ENCODE peak calls at places on chromosomes 4 and X, in ten cellular contexts. C is PC-9; A is PC-3; T is HCEC 1CT; P is activated T-helper 9 cell treated with anti-CD3 and anti-CD28 coated beads, Interleukin-2, amount 50 U/mL, for 16 hours; O is thyroid gland; L is ACHN; R is SK-N-SH; D is MV-4-11; E is A549. W is an unnamed sample.

GRCh38 chr4:3369781-3370660 is 71.7 kb upstream of the HGFAC start:
- DNase-seq in R (peak), E (no peak), D (peak), T (peak), A (peak), C (no peak), O (no peak), P (no peak), L (no peak), W (peak)

GRCh38 chr4:53800741-53801140 is 209.5 kb upstream of the LNX1 start:
- DNase-seq in P (no peak), A (no peak), D (no peak), L (no peak), R (no peak), C (no peak), O (no peak), E (no peak), T (no peak), W (no peak)

GRCh38 chrX:65750674-65751469 is 83.4 kb downstream of the MSN start:
- DNase-seq in R (no peak), P (no peak), L (no peak), C (no peak), E (no peak), D (peak), A (no peak), T (no peak), O (no peak), W (no peak)

GRCh38 chr4:153438916-153439756 is 27.0 kb upstream of the TMEM131L start:
- DNase-seq in C (no peak), T (no peak), L (no peak), R (no peak), D (no peak), O (no peak), A (no peak), P (no peak), E (no peak), W (no peak)

GRCh38 chr4:181908168-181908567 is 335.0 kb upstream of the TENM3 start:
- DNase-seq in T (no peak), C (no peak), D (no peak), L (no peak), O (no peak), P (no peak), E (no peak), A (no peak), R (no peak), W (no peak)

GRCh38 chrX:102517331-102517730 is 792 bp upstream of the TMSB15A start:
- DNase-seq in A (peak), C (no peak), L (peak), E (peak), O (no peak), P (no peak), R (peak), T (no peak), D (no peak), W (no peak)

GRCh38 chr4:150423503-150423902 is 158.4 kb upstream of the MAB21L2 start:
- DNase-seq in E (no peak), T (no peak), P (no peak), R (no peak), D (no peak), O (no peak), A (no peak), L (no peak), C (no peak), W (no peak)

GRCh38 chr4:172147702-172148101 is 334.5 kb downstream of the GALNTL6 start:
- DNase-seq in T (no peak), C (no peak), D (no peak), P (no peak), L (peak), E (peak), R (no peak), A (peak), O (no peak), W (no peak)

GRCh38 chr4:165838575-165838974 is 34.5 kb upstream of the TLL1 start:
- DNase-seq in L (no peak), C (no peak), D (no peak), O (no peak), A (no peak), E (no peak), T (no peak), R (no peak), P (no peak), W (no peak)

GRCh38 chrX:120604359-120604782 is 470 bp downstream of the MCTS1 start:
- DNase-seq in O (no peak), P (no peak), E (peak), L (peak), T (peak), R (peak), C (peak), A (peak), D (peak), W (no peak)

GRCh38 chr4:114043116-114043515 is 63.7 kb upstream of the ARSJ start:
- DNase-seq in E (peak), T (no peak), R (no peak), P (no peak), C (no peak), D (no peak), A (no peak), L (no peak), O (no peak), W (no peak)

GRCh38 chr4:40506492-40506891 is 123.2 kb downstream of the RBM47 start:
- DNase-seq in L (no peak), R (no peak), A (no peak), O (no peak), D (no peak), P (no peak), C (no peak), T (no peak), E (no peak), W (no peak)

GRCh38 chrX:1385251-1385794 is 6.6 kb downstream of the SLC25A6 start:
- DNase-seq in A (no peak), D (no peak), O (no peak), P (no peak), L (no peak), E (no peak), C (no peak), T (no peak), R (peak), W (no peak)

GRCh38 chr4:152161676-152162330 is 374.1 kb downstream of the FBXW7 start:
- DNase-seq in O (no peak), R (no peak), L (no peak), P (no peak), A (peak), T (peak), D (peak), E (no peak), C (no peak), W (peak)

GRCh38 chr4:156838761-156839160 is 132.8 kb downstream of the PDGFC start:
- DNase-seq in C (no peak), E (no peak), L (no peak), D (no peak), T (no peak), P (no peak), A (no peak), R (no peak), O (no peak), W (no peak)

GRCh38 chr4:88029556-88029955 is 22.1 kb downstream of the PKD2 start:
- DNase-seq in T (no peak), E (no peak), D (no peak), P (no peak), R (no peak), O (no peak), C (no peak), A (no peak), L (no peak), W (no peak)

GRCh38 chrX:130801901-130802300 is 101.1 kb downstream of the ENOX2 start:
- DNase-seq in A (no peak), D (no peak), E (no peak), R (no peak), L (no peak), P (no peak), T (no peak), O (no peak), C (no peak), W (no peak)

GRCh38 chr4:105092356-105092755 is 54.3 kb upstream of the TET2 start:
- DNase-seq in C (no peak), E (no peak), O (no peak), D (no peak), T (peak), R (no peak), L (no peak), A (peak), P (no peak), W (no peak)

GRCh38 chr4:155473420-155474095 is 96.8 kb upstream of the MAP9 start:
- DNase-seq in R (no peak), A (peak), O (no peak), C (no peak), D (no peak), P (no peak), E (no peak), L (no peak), T (peak), W (no peak)

GRCh38 chr4:165384608-165385007 is 5.8 kb downstream of the CPE start:
- DNase-seq in A (no peak), O (no peak), C (no peak), L (peak), T (no peak), E (no peak), D (no peak), R (peak), P (no peak), W (peak)

GRCh38 chr4:137471895-137472294 is 60.4 kb downstream of the PCDH18 start:
- DNase-seq in T (peak), R (no peak), L (no peak), E (no peak), P (no peak), D (no peak), A (peak), O (no peak), C (no peak), W (no peak)

GRCh38 chr4:83771113-83771705 is 235.3 kb downstream of the GPAT3 start:
- DNase-seq in L (peak), E (peak), C (no peak), R (peak), O (peak), P (no peak), T (peak), A (peak), D (peak), W (peak)

GRCh38 chr4:152244659-152245058 is 291.2 kb downstream of the FBXW7 start:
- DNase-seq in L (no peak), C (no peak), O (peak), P (no peak), R (no peak), T (no peak), E (no peak), A (no peak), D (no peak), W (no peak)

GRCh38 chrX:154030715-154031305 is 11.1 kb upstream of the IRAK1 start:
- DNase-seq in E (no peak), A (no peak), P (no peak), C (no peak), D (no peak), R (no peak), T (no peak), L (no peak), O (no peak), W (no peak)

GRCh38 chr4:101284546-101284945 is 62.8 kb downstream of the PPP3CA start:
- DNase-seq in E (peak), C (peak), R (no peak), A (peak), P (no peak), T (no peak), L (no peak), O (no peak), D (no peak), W (no peak)

GRCh38 chrX:46040001-46040400 is 505.2 kb downstream of the ZNF674 start:
- DNase-seq in T (no peak), P (no peak), C (peak), D (no peak), L (no peak), A (peak), R (no peak), E (no peak), O (no peak), W (no peak)

GRCh38 chrX:38260231-38260630 is 39.6 kb upstream of the SRPX start:
- DNase-seq in O (no peak), D (no peak), A (peak), L (peak), E (peak), C (no peak), R (peak), P (no peak), T (no peak), W (no peak)

GRCh38 chr4:186596850-186597390 is 41.6 kb upstream of the MTNR1A start:
- DNase-seq in T (no peak), C (no peak), E (no peak), L (no peak), P (no peak), A (no peak), O (no peak), R (no peak), D (no peak), W (no peak)

GRCh38 chr4:6957994-6958393 is 48.4 kb downstream of the TBC1D14 start:
- DNase-seq in R (peak), D (no peak), P (no peak), A (no peak), O (no peak), L (no peak), E (no peak), T (no peak), C (no peak), W (no peak)

GRCh38 chr4:22190855-22191254 is 242.3 kb upstream of the KCNIP4 start:
- DNase-seq in E (no peak), C (no peak), A (peak), D (no peak), O (no peak), P (no peak), L (peak), R (no peak), T (peak), W (no peak)

GRCh38 chr4:3186609-3187008 is 62.4 kb upstream of the MSANTD1 start:
- DNase-seq in L (no peak), R (no peak), D (no peak), C (no peak), P (no peak), T (no peak), O (no peak), A (no peak), E (no peak), W (no peak)

GRCh38 chr4:173332963-173333657 is 1.0 kb downstream of the HMGB2 start:
- DNase-seq in A (peak), C (peak), O (no peak), T (no peak), P (no peak), R (no peak), D (no peak), L (peak), E (no peak), W (peak)

GRCh38 chr4:67565284-67565683 is 6.8 kb downstream of the STAP1 start:
- DNase-seq in P (no peak), R (no peak), C (no peak), E (no peak), D (no peak), A (no peak), L (no peak), O (no peak), T (no peak), W (no peak)

GRCh38 chr4:84719115-84719514 is 136.2 kb downstream of the CDS1 start:
- DNase-seq in P (no peak), O (no peak), A (no peak), L (no peak), R (no peak), T (no peak), E (no peak), D (no peak), C (no peak), W (no peak)

GRCh38 chr4:133565379-133565778 is 416.3 kb downstream of the PCDH10 start:
- DNase-seq in D (no peak), L (no peak), A (peak), O (no peak), C (no peak), T (peak), E (peak), R (no peak), P (no peak), W (no peak)

GRCh38 chrX:150664290-150664689 is 28.9 kb upstream of the MTMR1 start:
- DNase-seq in O (peak), C (no peak), T (no peak), R (peak), D (no peak), P (no peak), A (no peak), E (no peak), L (no peak), W (no peak)

GRCh38 chrX:20217279-20217678 is 49.4 kb downstream of the RPS6KA3 start:
- DNase-seq in O (no peak), P (no peak), A (peak), C (peak), L (peak), D (no peak), T (peak), E (peak), R (no peak), W (no peak)

GRCh38 chr4:154478547-154478946 is 13.1 kb downstream of the DCHS2 start:
- DNase-seq in A (no peak), E (no peak), P (no peak), D (no peak), C (no peak), R (no peak), T (no peak), L (no peak), O (no peak), W (no peak)

GRCh38 chrX:81120936-81121351 is 80.8 kb downstream of the HMGN5 start:
- DNase-seq in O (peak), A (peak), D (peak), P (peak), T (peak), L (peak), E (peak), C (no peak), R (peak), W (peak)

W was measured in retina.